ENCODE peak calls at places on chromosomes 6 and 20, in five cellular contexts. V is epithelial cell of esophagus, U is choroid plexus epithelial cell, Q is cardiac fibroblast, L is fibroblast of lung. I is an unnamed sample.
A peak's percentile ranks its signal among the peaks of the same experiment; 100 is the strongest.

GRCh38 chr6:45419574-45420082 is 41.9 kb upstream of the SUPT3H start:
- DNase-seq in L (peak; percentile 73), U (peak; percentile 63), Q (peak; percentile 72), V (peak; percentile 81), I (no peak)

GRCh38 chr6:80522556-80522955 is 416.1 kb downstream of the BCKDHB start:
- DNase-seq in Q (peak; percentile 29), V (no peak), L (no peak), U (no peak), I (no peak)

GRCh38 chr20:11432407-11432806 is 485.3 kb upstream of the BTBD3 start:
- DNase-seq in Q (peak; percentile 59), L (peak; percentile 43), U (peak; percentile 96), V (peak; percentile 97), I (no peak)

GRCh38 chr20:43844778-43845614 is 69.7 kb upstream of the TOX2 start:
- DNase-seq in Q (peak; percentile 64), U (peak; percentile 86), L (peak; percentile 96), V (peak; percentile 81), I (peak; percentile 10)

GRCh38 chr20:54043044-54043967 is 27.1 kb downstream of the BCAS1 start:
- DNase-seq in V (peak; percentile 74), Q (no peak), L (no peak), U (no peak), I (no peak)

GRCh38 chr6:158039571-158040050 is 57.9 kb downstream of the SYNJ2 start:
- DNase-seq in Q (peak; percentile 35), L (no peak), U (peak; percentile 89), V (no peak), I (no peak)

GRCh38 chr6:82878812-82879211 is 186.8 kb downstream of the UBE3D start:
- DNase-seq in U (peak; percentile 58), Q (peak; percentile 34), V (no peak), L (peak; percentile 57), I (no peak)

GRCh38 chr20:46152824-46153586 is 34.9 kb downstream of the CD40 start:
- DNase-seq in V (no peak), U (no peak), L (no peak), Q (no peak), I (no peak)

GRCh38 chr6:52157301-52157930 is 28.8 kb upstream of the IL17A start:
- DNase-seq in Q (no peak), U (no peak), V (peak; percentile 66), L (no peak), I (no peak)

GRCh38 chr20:24915440-24915839 is 33.6 kb upstream of the CST7 start:
- DNase-seq in U (no peak), V (no peak), L (no peak), Q (no peak), I (no peak)

GRCh38 chr20:34374209-34374749 is 11.2 kb downstream of the ITCH start:
- DNase-seq in U (no peak), V (no peak), L (no peak), Q (no peak), I (no peak)

GRCh38 chr20:2780948-2781347 is 19.5 kb downstream of the CPXM1 start:
- DNase-seq in L (no peak), Q (no peak), V (no peak), U (no peak), I (no peak)
- TF ChIP-seq CTCF in L (no peak), Q (no peak), V (no peak), U (no peak), I (peak; percentile 3)

GRCh38 chr20:2654384-2654822 is 2.0 kb downstream of the NOP56 start:
- DNase-seq in V (no peak), Q (no peak), L (no peak), U (no peak), I (no peak)
- H3K4me3 ChIP-seq in V (peak overlapping the region; percentile 92), Q (peak overlapping the region; percentile 89), L (peak overlapping the region; percentile 100), U (peak overlapping the region; percentile 98), I (peak overlapping the region; percentile 97)

DNA sequence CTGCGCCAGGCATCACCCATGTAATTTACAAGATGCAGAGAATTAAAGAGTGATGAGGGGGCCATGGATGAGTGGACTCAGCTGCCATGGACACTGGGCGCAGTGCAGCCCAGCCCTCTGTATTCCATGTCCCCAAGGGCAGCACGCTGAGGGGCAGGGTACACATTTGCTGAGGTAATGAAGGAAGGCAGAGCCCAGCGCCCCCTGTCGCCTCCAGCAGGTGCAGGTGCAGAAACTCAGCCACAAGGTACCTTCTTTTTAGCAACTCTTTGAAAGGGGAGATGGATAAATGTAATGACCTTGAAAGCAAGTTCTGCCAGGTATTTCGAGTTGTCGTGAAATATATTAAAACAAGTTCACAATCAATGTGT is 7.1 kb downstream of the CD93 start:
- DNase-seq in Q (no peak), L (no peak), V (no peak), U (no peak), I (no peak)
- TF ChIP-seq CTCF in Q (peak; percentile 9), L (peak; percentile 2), V (no peak), U (peak; percentile 33), I (peak; percentile 54)

GRCh38 chr6:142387997-142388815 is 86.4 kb downstream of the ADGRG6 start:
- DNase-seq in Q (peak; percentile 78), V (peak; percentile 64), L (peak; percentile 79), U (peak; percentile 81), I (no peak)

GRCh38 chr6:142386657-142387056 is 84.8 kb downstream of the ADGRG6 start:
- DNase-seq in Q (no peak), U (no peak), L (no peak), V (no peak), I (no peak)

GRCh38 chr6:142385352-142385751 is 83.5 kb downstream of the ADGRG6 start:
- DNase-seq in L (no peak), Q (no peak), U (no peak), V (peak; percentile 40), I (no peak)

GRCh38 chr6:142381845-142382378 is 80.1 kb downstream of the ADGRG6 start:
- DNase-seq in Q (no peak), V (no peak), L (no peak), U (peak; percentile 50), I (no peak)

DNA sequence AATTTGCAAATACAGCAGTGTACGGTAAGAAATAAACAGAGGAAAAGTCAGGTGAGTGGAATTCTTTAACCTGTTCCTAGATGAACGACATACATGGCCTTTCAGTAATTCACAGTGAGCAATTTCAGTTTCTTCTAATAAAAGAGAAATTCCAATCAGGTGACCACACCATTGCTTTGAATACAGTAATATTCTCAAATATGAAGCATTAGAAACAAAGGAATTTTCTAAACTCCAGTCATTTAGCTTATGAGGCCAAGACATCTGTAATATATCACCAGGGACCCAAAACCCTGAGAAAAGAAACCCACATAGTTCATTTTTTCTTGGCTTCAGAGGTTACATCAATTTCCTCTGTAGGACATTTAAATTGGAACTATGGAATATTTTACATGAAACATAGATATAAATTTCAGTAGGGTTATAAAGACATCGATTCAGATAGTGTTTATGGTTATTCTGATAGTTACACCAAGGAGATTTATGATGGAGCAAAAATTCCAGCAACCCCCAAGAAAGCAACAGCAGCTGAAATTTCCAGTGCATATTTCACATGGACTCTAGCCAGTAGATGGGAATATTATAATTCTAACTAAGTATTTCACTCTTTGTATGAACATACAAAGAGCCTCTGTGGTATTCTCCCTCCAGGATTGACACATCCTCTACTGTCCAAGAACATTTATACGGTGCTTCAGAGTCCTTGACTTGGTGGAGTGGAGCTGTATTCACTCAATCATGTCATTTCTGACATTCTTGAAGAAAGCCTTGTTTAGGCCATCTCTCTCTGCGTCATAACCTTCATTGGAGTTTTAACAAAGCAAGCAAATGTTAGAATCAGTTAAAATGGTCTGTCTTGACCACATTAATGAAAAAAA is 82.9 kb downstream of the ADGRG6 start:
- DNase-seq in Q (peak; percentile 13), L (no peak), V (no peak), U (peak; percentile 33), I (peak; percentile 13)
- H3K4me3 ChIP-seq in Q (no peak overlapping the region), L (no peak overlapping the region), V (no peak overlapping the region), U (no peak overlapping the region), I (no peak overlapping the region)

GRCh38 chr6:142907544-142907943 is 37.4 kb downstream of the HIVEP2 start:
- DNase-seq in L (no peak), Q (no peak), U (no peak), V (no peak), I (no peak)
- TF ChIP-seq CTCF in L (no peak), Q (no peak), U (no peak), V (no peak), I (no peak)

DNA sequence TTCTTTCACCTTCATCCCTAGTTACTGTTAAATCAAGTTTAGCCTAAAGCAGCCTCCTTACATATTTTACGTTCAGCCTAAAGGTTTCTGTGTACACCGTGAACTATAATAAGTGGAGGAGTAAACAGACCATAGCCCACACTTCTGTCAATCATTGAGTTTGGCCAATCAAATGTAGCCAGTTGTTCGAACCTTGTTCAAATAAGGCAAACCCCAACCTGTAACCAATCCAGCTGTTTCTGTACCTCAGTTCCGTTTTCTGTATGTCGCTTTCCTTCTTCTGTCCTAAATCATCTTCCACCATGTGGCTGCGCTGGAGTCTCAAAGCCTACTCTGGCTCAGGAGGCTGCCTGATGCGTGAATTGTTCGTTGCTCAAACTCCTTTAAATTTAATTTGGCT is 1.8 kb upstream of the FBXO30 start:
- DNase-seq in L (no peak), Q (no peak), U (no peak), V (no peak), I (no peak)
- H3K4me3 ChIP-seq in L (no peak overlapping the region), Q (no peak overlapping the region), U (no peak overlapping the region), V (no peak overlapping the region), I (no peak overlapping the region)

GRCh38 chr6:9537381-9537780 is 877.5 kb downstream of the TFAP2A start:
- DNase-seq in L (no peak), V (no peak), Q (peak; percentile 28), U (peak; percentile 30), I (peak; percentile 27)

GRCh38 chr6:9540126-9540525 is 874.7 kb downstream of the TFAP2A start:
- DNase-seq in Q (peak; percentile 65), V (no peak), L (no peak), U (no peak), I (no peak)

GRCh38 chr6:9539231-9539755 is 875.6 kb downstream of the TFAP2A start:
- DNase-seq in V (no peak), Q (no peak), U (peak; percentile 28), L (no peak), I (no peak)

GRCh38 chr6:9543649-9544048 is 871.2 kb downstream of the TFAP2A start:
- DNase-seq in L (no peak), V (peak; percentile 11), Q (no peak), U (no peak), I (no peak)

GRCh38 chr6:9540534-9541126 is 874.2 kb downstream of the TFAP2A start:
- DNase-seq in V (peak; percentile 80), U (peak; percentile 72), Q (peak; percentile 81), L (peak; percentile 49), I (no peak)
- TF ChIP-seq CTCF in V (peak; percentile 80), U (peak; percentile 65), Q (peak; percentile 56), L (peak; percentile 52), I (peak; percentile 73)

DNA sequence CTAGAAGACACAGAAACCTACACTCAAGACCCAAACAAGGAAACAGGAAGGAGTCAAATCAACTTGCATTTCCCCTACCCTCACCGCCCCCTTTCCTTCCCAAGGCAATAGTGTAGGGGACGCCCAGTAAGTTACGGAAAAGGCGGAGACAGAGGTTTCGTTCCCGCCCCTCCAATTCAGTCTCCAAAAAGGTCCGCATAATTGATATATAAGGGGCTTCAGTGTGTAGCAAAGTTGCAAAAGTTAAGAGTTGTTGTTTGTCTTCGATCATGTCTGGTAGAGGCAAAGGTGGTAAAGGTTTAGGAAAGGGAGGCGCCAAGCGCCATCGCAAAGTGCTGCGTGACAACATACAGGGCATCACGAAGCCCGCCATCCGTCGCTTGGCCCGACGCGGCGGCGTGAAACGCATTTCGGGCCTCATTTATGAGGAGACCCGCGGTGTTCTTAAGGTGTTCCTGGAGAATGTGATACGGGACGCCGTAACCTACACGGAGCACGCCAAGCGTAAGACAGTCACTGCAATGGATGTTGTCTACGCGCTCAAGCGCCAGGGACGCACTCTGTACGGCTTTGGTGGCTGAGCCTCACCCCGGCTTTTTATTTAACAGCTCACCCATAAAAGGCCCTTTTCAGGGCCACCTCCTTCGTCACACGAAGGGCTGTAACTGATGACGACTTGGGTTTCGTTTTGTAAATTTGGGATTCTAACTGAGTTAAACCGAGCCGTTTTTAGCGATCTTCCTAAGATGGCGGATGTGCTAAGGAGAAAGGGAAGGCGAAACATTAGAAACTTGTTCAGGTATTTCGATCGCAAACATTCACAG is 124.6 kb upstream of the BTN3A2 start:
- DNase-seq in L (peak; percentile 98), U (peak; percentile 98), V (peak; percentile 82), Q (peak; percentile 97), I (no peak)
- H3K4me3 ChIP-seq in L (peak overlapping the region; percentile 47), U (peak overlapping the region; percentile 78), V (peak overlapping the region; percentile 64), Q (peak overlapping the region; percentile 67), I (peak overlapping the region; percentile 61)

I was measured in retinal pigment epithelial cell.